ENCODE peak calls at places on chromosomes 2 and 18, in six cellular contexts. One of them, this sample, is unnamed.
A peak's percentile ranks its signal among the peaks of the same experiment; 100 is the strongest.

GRCh38 chr2:35410431-35411061 is 945.0 kb upstream of the CRIM1 start:
- DNase-seq in body of pancreas: peak; percentile 60
- DNase-seq in right lobe of liver: peak; percentile 62
- DNase-seq in vagina: no peak
- DNase-seq in esophagus squamous epithelium: no peak
- DNase-seq in HCT116: no peak
- DNase-seq in this sample: no peak

GRCh38 chr2:145692971-145693478 is 1173.1 kb upstream of the ZEB2 start:
- DNase-seq in vagina: no peak
- DNase-seq in esophagus squamous epithelium: no peak
- DNase-seq in HCT116: no peak
- DNase-seq in right lobe of liver: no peak
- DNase-seq in body of pancreas: no peak
- DNase-seq in this sample: no peak

GRCh38 chr18:13562494-13563029 is 163.8 kb downstream of the FAM210A start:
- DNase-seq in HCT116: no peak
- DNase-seq in right lobe of liver: no peak
- DNase-seq in vagina: no peak
- DNase-seq in body of pancreas: no peak
- DNase-seq in esophagus squamous epithelium: no peak
- DNase-seq in this sample: no peak

GRCh38 chr2:231050018-231050901 is 6.4 kb upstream of the PSMD1 start:
- DNase-seq in vagina: no peak
- DNase-seq in HCT116: no peak
- DNase-seq in esophagus squamous epithelium: no peak
- DNase-seq in body of pancreas: peak; percentile 90
- DNase-seq in right lobe of liver: peak; percentile 95
- DNase-seq in this sample: no peak

GRCh38 chr2:195604723-195605122 is 52.3 kb upstream of the SLC39A10 start:
- DNase-seq in esophagus squamous epithelium: no peak
- DNase-seq in HCT116: no peak
- DNase-seq in right lobe of liver: no peak
- DNase-seq in body of pancreas: no peak
- DNase-seq in vagina: no peak
- DNase-seq in this sample: no peak

GRCh38 chr2:181755181-181755580 is 74.9 kb upstream of the NEUROD1 start:
- DNase-seq in body of pancreas: no peak
- DNase-seq in vagina: no peak
- DNase-seq in esophagus squamous epithelium: no peak
- DNase-seq in right lobe of liver: no peak
- DNase-seq in HCT116: no peak
- DNase-seq in this sample: no peak

GRCh38 chr2:112784199-112785189 is at the start of gene IL1A:
- DNase-seq in vagina: no peak
- DNase-seq in right lobe of liver: no peak
- DNase-seq in body of pancreas: no peak
- DNase-seq in esophagus squamous epithelium: no peak
- DNase-seq in HCT116: peak; percentile 40
- DNase-seq in this sample: no peak

GRCh38 chr2:226839960-226840359 is 4.1 kb downstream of the RHBDD1 start:
- DNase-seq in right lobe of liver: no peak
- DNase-seq in body of pancreas: no peak
- DNase-seq in HCT116: no peak
- DNase-seq in esophagus squamous epithelium: no peak
- DNase-seq in vagina: no peak
- DNase-seq in this sample: no peak

GRCh38 chr2:200373973-200374416 is 67.5 kb downstream of the SPATS2L start:
- DNase-seq in vagina: no peak
- DNase-seq in right lobe of liver: no peak
- DNase-seq in body of pancreas: no peak
- DNase-seq in esophagus squamous epithelium: no peak
- DNase-seq in HCT116: no peak
- DNase-seq in this sample: no peak

GRCh38 chr2:72989770-72990556 is 72.6 kb downstream of the EMX1 start:
- DNase-seq in esophagus squamous epithelium: no peak
- DNase-seq in HCT116: no peak
- DNase-seq in vagina: no peak
- DNase-seq in body of pancreas: no peak
- DNase-seq in right lobe of liver: peak; percentile 46
- DNase-seq in this sample: no peak

GRCh38 chr2:8525582-8526402 is 156.1 kb upstream of the ID2 start:
- DNase-seq in esophagus squamous epithelium: no peak
- DNase-seq in body of pancreas: peak; percentile 92
- DNase-seq in vagina: no peak
- DNase-seq in HCT116: no peak
- DNase-seq in right lobe of liver: peak; percentile 89
- DNase-seq in this sample: peak; percentile 77

GRCh38 chr2:220521591-220521990 is 894.2 kb downstream of the SLC4A3 start:
- DNase-seq in vagina: no peak
- DNase-seq in right lobe of liver: no peak
- DNase-seq in body of pancreas: no peak
- DNase-seq in esophagus squamous epithelium: no peak
- DNase-seq in HCT116: no peak
- DNase-seq in this sample: no peak

GRCh38 chr2:60708630-60709320 is 47.3 kb upstream of the PAPOLG start:
- DNase-seq in body of pancreas: no peak
- DNase-seq in right lobe of liver: no peak
- DNase-seq in vagina: no peak
- DNase-seq in HCT116: no peak
- DNase-seq in esophagus squamous epithelium: no peak
- DNase-seq in this sample: no peak

GRCh38 chr2:95760839-95761525 is 169.2 kb downstream of the TRIM43 start:
- DNase-seq in vagina: peak; percentile 77
- DNase-seq in right lobe of liver: no peak
- DNase-seq in body of pancreas: no peak
- DNase-seq in esophagus squamous epithelium: no peak
- DNase-seq in HCT116: peak; percentile 10
- DNase-seq in this sample: peak; percentile 76

GRCh38 chr2:869894-870293 is 80.8 kb upstream of the SNTG2 start:
- DNase-seq in esophagus squamous epithelium: no peak
- DNase-seq in vagina: no peak
- DNase-seq in HCT116: no peak
- DNase-seq in right lobe of liver: no peak
- DNase-seq in body of pancreas: no peak
- DNase-seq in this sample: peak; percentile 39

GRCh38 chr2:74507926-74508520 is 528 bp upstream of the PCGF1 start:
- DNase-seq in esophagus squamous epithelium: no peak
- DNase-seq in body of pancreas: peak; percentile 35
- DNase-seq in HCT116: no peak
- DNase-seq in right lobe of liver: no peak
- DNase-seq in vagina: no peak
- DNase-seq in this sample: no peak

GRCh38 chr2:216622526-216622925 is 10.7 kb upstream of the IGFBP2 start:
- DNase-seq in HCT116: no peak
- DNase-seq in esophagus squamous epithelium: no peak
- DNase-seq in vagina: no peak
- DNase-seq in body of pancreas: no peak
- DNase-seq in right lobe of liver: no peak
- DNase-seq in this sample: no peak

GRCh38 chr2:108263425-108263824 is 23.7 kb downstream of the SULT1C3 start:
- DNase-seq in esophagus squamous epithelium: no peak
- DNase-seq in vagina: no peak
- DNase-seq in body of pancreas: no peak
- DNase-seq in HCT116: no peak
- DNase-seq in right lobe of liver: no peak
- DNase-seq in this sample: no peak

GRCh38 chr2:28580078-28580477 is 84.2 kb downstream of the PLB1 start:
- DNase-seq in esophagus squamous epithelium: no peak
- DNase-seq in vagina: no peak
- DNase-seq in right lobe of liver: no peak
- DNase-seq in HCT116: no peak
- DNase-seq in body of pancreas: no peak
- DNase-seq in this sample: no peak

GRCh38 chr2:8548871-8549221 is 133.0 kb upstream of the ID2 start:
- DNase-seq in HCT116: no peak
- DNase-seq in esophagus squamous epithelium: no peak
- DNase-seq in right lobe of liver: no peak
- DNase-seq in vagina: no peak
- DNase-seq in body of pancreas: no peak
- DNase-seq in this sample: no peak

GRCh38 chr18:11995445-11996189 is 14.3 kb downstream of the IMPA2 start:
- DNase-seq in esophagus squamous epithelium: no peak
- DNase-seq in body of pancreas: peak; percentile 87
- DNase-seq in HCT116: peak; percentile 41
- DNase-seq in right lobe of liver: peak; percentile 80
- DNase-seq in vagina: no peak
- DNase-seq in this sample: peak; percentile 94

GRCh38 chr2:201642086-201642578 is 1.2 kb downstream of the TMEM237 start:
- DNase-seq in body of pancreas: no peak
- DNase-seq in right lobe of liver: no peak
- DNase-seq in vagina: no peak
- DNase-seq in HCT116: no peak
- DNase-seq in esophagus squamous epithelium: no peak
- DNase-seq in this sample: no peak

GRCh38 chr2:16013571-16013970 is 73.2 kb downstream of the MYCN start:
- DNase-seq in esophagus squamous epithelium: no peak
- DNase-seq in right lobe of liver: no peak
- DNase-seq in HCT116: no peak
- DNase-seq in vagina: no peak
- DNase-seq in body of pancreas: no peak
- DNase-seq in this sample: no peak

GRCh38 chr2:191679818-191680600 is 2.1 kb downstream of the NABP1 start:
- DNase-seq in HCT116: peak; percentile 66
- DNase-seq in right lobe of liver: no peak
- DNase-seq in vagina: no peak
- DNase-seq in body of pancreas: no peak
- DNase-seq in esophagus squamous epithelium: no peak
- DNase-seq in this sample: no peak
- TF ChIP-seq POLR2A in HCT116: no peak
- TF ChIP-seq POLR2A in right lobe of liver: no peak
- TF ChIP-seq POLR2A in vagina: no peak
- TF ChIP-seq POLR2A in body of pancreas: no peak
- TF ChIP-seq POLR2A in esophagus squamous epithelium: no peak
- TF ChIP-seq POLR2A in this sample: no peak

DNA sequence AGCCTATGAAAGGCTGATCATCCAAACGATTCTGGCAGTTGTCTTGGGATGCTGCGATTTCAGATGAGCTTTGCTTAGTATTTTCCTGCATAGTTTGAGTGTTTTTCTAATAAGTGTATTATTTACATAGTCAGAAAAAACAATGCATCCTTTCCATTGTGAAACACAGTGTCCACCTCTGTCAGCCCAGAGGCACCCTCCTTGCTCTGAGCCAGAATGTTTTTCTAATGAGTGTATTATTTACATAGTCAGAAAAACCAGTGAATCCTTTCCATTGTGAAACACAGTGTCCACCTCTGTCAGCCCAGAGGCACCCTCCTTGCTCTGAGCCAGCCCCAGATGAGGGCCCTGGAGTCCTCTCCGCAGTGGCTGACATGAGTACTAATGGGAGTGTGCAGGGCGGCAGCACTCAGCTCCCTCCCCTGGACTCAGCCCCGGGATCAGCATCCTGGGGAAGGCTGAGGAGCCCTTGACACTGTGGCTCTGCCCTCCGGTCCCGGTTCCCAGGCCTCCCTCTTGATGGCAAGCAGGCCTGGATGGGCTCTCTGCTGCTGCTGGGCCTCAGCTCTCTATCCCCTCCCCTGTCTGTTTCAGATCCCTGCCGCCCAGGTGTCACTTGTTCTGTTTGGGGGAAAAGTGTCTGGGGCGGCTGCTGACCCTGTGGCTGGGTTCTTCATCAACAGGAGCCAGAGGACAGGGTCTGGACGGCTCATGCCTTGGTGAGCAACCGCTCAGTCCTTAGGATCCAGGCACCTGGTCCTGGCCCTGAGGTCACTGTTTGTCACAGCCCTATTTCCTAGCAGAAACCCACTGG is 5.9 kb downstream of the MFSD2B start:
- DNase-seq in right lobe of liver: no peak
- DNase-seq in body of pancreas: no peak
- DNase-seq in esophagus squamous epithelium: no peak
- DNase-seq in HCT116: no peak
- DNase-seq in vagina: no peak
- DNase-seq in this sample: no peak
- TF ChIP-seq POLR2A in right lobe of liver: no peak
- TF ChIP-seq POLR2A in body of pancreas: no peak
- TF ChIP-seq POLR2A in esophagus squamous epithelium: no peak
- TF ChIP-seq POLR2A in HCT116: no peak
- TF ChIP-seq POLR2A in vagina: no peak
- TF ChIP-seq POLR2A in this sample: no peak

GRCh38 chr2:229045671-229046070 is 225.4 kb downstream of the PID1 start:
- DNase-seq in vagina: no peak
- DNase-seq in HCT116: no peak
- DNase-seq in right lobe of liver: no peak
- DNase-seq in body of pancreas: no peak
- DNase-seq in esophagus squamous epithelium: no peak
- DNase-seq in this sample: no peak
- TF ChIP-seq POLR2A in vagina: no peak
- TF ChIP-seq POLR2A in HCT116: no peak
- TF ChIP-seq POLR2A in right lobe of liver: no peak
- TF ChIP-seq POLR2A in body of pancreas: no peak
- TF ChIP-seq POLR2A in esophagus squamous epithelium: no peak
- TF ChIP-seq POLR2A in this sample: no peak

GRCh38 chr2:38075436-38076249 is at the start of gene CYP1B1:
- DNase-seq in body of pancreas: no peak
- DNase-seq in HCT116: no peak
- DNase-seq in vagina: no peak
- DNase-seq in right lobe of liver: peak; percentile 53
- DNase-seq in esophagus squamous epithelium: no peak
- DNase-seq in this sample: peak; percentile 90
- TF ChIP-seq POLR2A in body of pancreas: no peak
- TF ChIP-seq POLR2A in HCT116: no peak
- TF ChIP-seq POLR2A in vagina: no peak
- TF ChIP-seq POLR2A in right lobe of liver: no peak
- TF ChIP-seq POLR2A in esophagus squamous epithelium: no peak
- TF ChIP-seq POLR2A in this sample: no peak

GRCh38 chr2:221640686-221641085 is 68.6 kb upstream of the EPHA4 start:
- DNase-seq in body of pancreas: no peak
- DNase-seq in esophagus squamous epithelium: no peak
- DNase-seq in vagina: no peak
- DNase-seq in HCT116: no peak
- DNase-seq in right lobe of liver: no peak
- DNase-seq in this sample: no peak
- TF ChIP-seq POLR2A in body of pancreas: no peak
- TF ChIP-seq POLR2A in esophagus squamous epithelium: no peak
- TF ChIP-seq POLR2A in vagina: no peak
- TF ChIP-seq POLR2A in HCT116: no peak
- TF ChIP-seq POLR2A in right lobe of liver: no peak
- TF ChIP-seq POLR2A in this sample: no peak

This sample was measured in lower leg skin.